ENCODE peak calls at places on chromosomes 3 and 15, in eight cellular contexts. Q, M, A, G, U, X, L and W are unnamed samples.

GRCh38 chr3:21226086-21226485 is 524.9 kb downstream of the ZNF385D start:
- DNase-seq in Q (no peak), M (no peak), A (no peak), G (no peak), U (no peak), X (no peak), L (no peak), W (no peak)

GRCh38 chr3:186931487-186932280 is 1.4 kb downstream of the ST6GAL1 start:
- DNase-seq in Q (peak; percentile 72), M (peak; percentile 56), A (no peak), G (peak; percentile 13), U (peak; percentile 89), X (peak; percentile 57), L (no peak), W (peak; percentile 82)

GRCh38 chr15:31062310-31062964 is 39.1 kb downstream of the TRPM1 start:
- DNase-seq in Q (no peak), M (no peak), A (no peak), G (no peak), U (no peak), X (no peak), L (no peak), W (no peak)

GRCh38 chr3:13352621-13353131 is 67.4 kb downstream of the NUP210 start:
- DNase-seq in Q (no peak), M (no peak), A (no peak), G (no peak), U (no peak), X (no peak), L (no peak), W (no peak)

GRCh38 chr15:72315706-72316370 is 4.1 kb downstream of the CELF6 start:
- DNase-seq in Q (no peak), M (no peak), A (no peak), G (peak; percentile 29), U (no peak), X (no peak), L (no peak), W (no peak)

GRCh38 chr15:66412213-66412612 is 25.5 kb downstream of the MAP2K1 start:
- DNase-seq in Q (no peak), M (no peak), A (no peak), G (no peak), U (no peak), X (no peak), L (no peak), W (no peak)

GRCh38 chr3:64431717-64432116 is 206.5 kb upstream of the PRICKLE2 start:
- DNase-seq in Q (no peak), M (no peak), A (no peak), G (no peak), U (no peak), X (no peak), L (no peak), W (no peak)

GRCh38 chr3:131174752-131175151 is 148.1 kb downstream of the NEK11 start:
- DNase-seq in Q (no peak), M (peak; percentile 15), A (no peak), G (peak; percentile 20), U (no peak), X (no peak), L (no peak), W (no peak)

GRCh38 chr3:151008699-151009098 is 36.2 kb upstream of the CLRN1 start:
- DNase-seq in Q (no peak), M (no peak), A (no peak), G (peak; percentile 73), U (peak; percentile 50), X (no peak), L (no peak), W (no peak)
- TF ChIP-seq CTCF in Q (no peak), M (no peak), A (peak; percentile 59), G (peak; percentile 72), U (peak; percentile 76), X (no peak), L (peak; percentile 16), W (peak; percentile 35)

GRCh38 chr15:43509002-43509922 is 8.1 kb upstream of the MAP1A start:
- DNase-seq in Q (no peak), M (no peak), A (no peak), G (peak; percentile 60), U (peak; percentile 39), X (no peak), L (no peak), W (no peak)

GRCh38 chr15:43510230-43511011 is 7.0 kb upstream of the MAP1A start:
- DNase-seq in Q (peak; percentile 99), M (peak; percentile 97), A (peak; percentile 97), G (peak; percentile 99), U (peak; percentile 99), X (peak; percentile 99), L (peak; percentile 97), W (peak; percentile 99)

GRCh38 chr15:43509923-43510229 is 7.5 kb upstream of the MAP1A start:
- DNase-seq in Q (no peak), M (no peak), A (no peak), G (peak; percentile 45), U (no peak), X (no peak), L (no peak), W (no peak)

GRCh38 chr15:43513550-43513949 is 3.9 kb upstream of the MAP1A start:
- DNase-seq in Q (no peak), M (no peak), A (no peak), G (no peak), U (no peak), X (no peak), L (no peak), W (no peak)

GRCh38 chr15:43511012-43511885 is 6.2 kb upstream of the MAP1A start:
- DNase-seq in Q (no peak), M (peak; percentile 10), A (no peak), G (no peak), U (peak; percentile 80), X (peak; percentile 43), L (no peak), W (no peak)
- TF ChIP-seq CTCF in Q (no peak), M (no peak), A (peak; percentile 24), G (peak; percentile 14), U (peak; percentile 60), X (no peak), L (peak; percentile 25), W (no peak)

GRCh38 chr3:154421067-154421466 is 8.9 kb downstream of the GPR149 start:
- DNase-seq in Q (no peak), M (no peak), A (no peak), G (peak; percentile 3), U (peak; percentile 75), X (peak; percentile 29), L (no peak), W (no peak)
- TF ChIP-seq CTCF in Q (no peak), M (no peak), A (no peak), G (no peak), U (no peak), X (no peak), L (no peak), W (no peak)

DNA sequence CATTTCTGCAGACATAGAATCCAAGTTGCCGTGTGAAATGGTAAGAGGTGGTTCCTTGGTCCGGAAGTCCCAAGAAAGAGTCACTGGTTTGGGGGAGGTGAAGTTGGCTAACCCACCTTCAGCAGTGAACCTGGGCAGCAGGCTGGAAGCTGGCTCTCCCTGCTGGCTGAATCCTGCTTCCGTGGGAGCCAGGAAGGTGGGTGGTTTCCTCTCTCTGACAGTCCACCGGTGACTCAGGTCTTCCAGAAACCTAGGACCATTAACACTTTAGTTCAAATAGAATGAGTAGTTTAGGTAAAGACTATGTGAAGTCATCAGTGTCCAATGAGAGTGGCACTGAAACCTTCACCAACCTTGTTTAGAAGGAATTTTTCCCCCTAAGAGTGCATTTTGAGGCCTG is 87.4 kb upstream of the CACNA2D3 start:
- DNase-seq in Q (no peak), M (no peak), A (no peak), G (no peak), U (no peak), X (no peak), L (no peak), W (no peak)
- TF ChIP-seq CTCF in Q (no peak), M (no peak), A (no peak), G (no peak), U (no peak), X (no peak), L (no peak), W (no peak)

GRCh38 chr3:39099242-39099641 is 8.2 kb downstream of the GORASP1 start:
- DNase-seq in Q (no peak), M (no peak), A (no peak), G (no peak), U (no peak), X (no peak), L (no peak), W (no peak)

GRCh38 chr3:39100500-39100886 is 6.9 kb downstream of the GORASP1 start:
- DNase-seq in Q (no peak), M (no peak), A (no peak), G (no peak), U (no peak), X (no peak), L (no peak), W (no peak)

GRCh38 chr3:39102504-39103323 is 4.7 kb downstream of the GORASP1 start:
- DNase-seq in Q (no peak), M (no peak), A (no peak), G (no peak), U (no peak), X (no peak), L (no peak), W (no peak)

GRCh38 chr3:39099738-39100499 is 7.5 kb downstream of the GORASP1 start:
- DNase-seq in Q (no peak), M (no peak), A (no peak), G (no peak), U (no peak), X (no peak), L (no peak), W (no peak)

DNA sequence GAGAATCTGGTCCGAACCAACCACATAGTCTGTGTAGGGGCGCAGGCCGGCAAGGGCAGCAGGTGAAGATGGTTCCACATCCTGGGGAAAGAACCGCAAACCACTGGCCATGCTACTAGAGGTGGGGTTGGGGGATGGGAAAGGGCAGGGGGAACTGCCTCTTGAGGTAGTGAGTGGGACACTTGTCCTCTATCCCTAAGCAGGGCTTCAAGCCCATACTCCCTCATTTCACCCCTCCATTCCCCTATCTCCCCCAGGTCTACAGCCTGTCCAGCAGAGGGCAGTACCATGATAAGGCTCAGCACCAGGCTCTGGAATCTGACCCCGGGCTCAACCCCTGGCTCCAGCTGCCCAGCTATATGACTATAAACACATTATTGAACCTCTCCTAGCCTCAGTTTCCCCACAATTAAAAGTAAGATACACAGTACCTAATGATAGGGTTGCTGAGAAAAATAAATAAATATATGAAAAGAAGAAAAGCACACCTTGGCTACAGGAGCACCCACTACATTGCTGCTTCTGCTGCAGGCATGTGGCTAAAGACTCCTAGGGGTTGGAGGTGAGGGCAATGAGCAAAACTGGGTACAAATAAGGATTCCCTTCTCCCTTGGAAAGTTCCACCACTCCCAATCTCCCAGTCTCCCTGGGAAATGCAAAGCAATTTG is 6.3 kb downstream of the GORASP1 start:
- DNase-seq in Q (peak; percentile 47), M (peak; percentile 82), A (no peak), G (peak; percentile 51), U (peak; percentile 78), X (peak; percentile 55), L (no peak), W (no peak)
- TF ChIP-seq CTCF in Q (no peak), M (peak; percentile 78), A (peak; percentile 59), G (peak; percentile 71), U (peak; percentile 84), X (peak; percentile 50), L (peak; percentile 50), W (peak; percentile 62)

DNA sequence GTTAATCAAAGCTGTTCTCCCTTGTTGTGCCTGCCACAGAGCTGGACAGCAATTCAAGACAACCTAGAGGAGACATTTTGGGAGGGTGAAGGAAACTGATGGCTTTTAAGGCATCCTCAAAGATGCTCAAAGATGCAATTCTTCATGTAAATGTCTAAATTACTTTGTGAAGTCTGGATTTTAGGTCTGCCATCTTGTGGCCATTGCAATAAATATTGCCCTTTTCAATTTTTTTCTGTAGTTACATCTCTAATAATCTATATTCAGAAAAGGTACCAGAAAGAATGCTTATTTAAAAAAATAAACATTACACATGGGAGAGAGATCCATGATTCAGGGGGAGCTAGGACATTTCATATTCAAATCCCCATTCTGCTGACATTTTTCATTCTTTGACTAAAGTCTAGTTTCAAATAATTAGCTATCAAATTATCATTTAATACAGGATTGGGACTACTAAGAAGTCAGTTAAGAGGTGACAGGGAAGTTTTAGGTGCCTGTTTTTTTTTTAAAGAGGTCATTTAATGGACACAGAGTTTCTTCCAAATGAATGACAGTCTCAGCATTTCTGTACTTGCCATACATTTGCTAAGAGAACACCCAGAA is 259.8 kb upstream of the WNT5A start:
- DNase-seq in Q (no peak), M (peak; percentile 20), A (no peak), G (peak; percentile 41), U (no peak), X (no peak), L (no peak), W (no peak)
- TF ChIP-seq CTCF in Q (no peak), M (no peak), A (peak; percentile 45), G (peak; percentile 30), U (peak; percentile 67), X (peak; percentile 15), L (peak; percentile 41), W (peak; percentile 49)